ENCODE peak calls at places on chromosomes 6 and 20, in five cellular contexts. L is fibroblast of mammary gland, C is pancreas, R is suprapubic skin, D is bronchial epithelial cell. A is an unnamed sample.

GRCh38 chr6:148738939-148739821 is 7.7 kb upstream of the UST start:
- DNase-seq in L (no peak), C (no peak), R (no peak), D (no peak), A (peak)

GRCh38 chr6:134287863-134288537 is 29.9 kb downstream of the SGK1 start:
- DNase-seq in L (peak), C (no peak), R (no peak), D (peak), A (peak)

GRCh38 chr6:43644940-43645612 is at the start of gene RSPH9:
- DNase-seq in L (peak), C (peak), R (peak), D (peak), A (peak)

GRCh38 chr6:143400258-143401059 is 50.0 kb downstream of the ADAT2 start:
- DNase-seq in L (no peak), C (no peak), R (no peak), D (peak), A (peak)

GRCh38 chr6:52361347-52361944 is 505 bp upstream of the PAQR8 start:
- DNase-seq in L (peak), C (no peak), R (peak), D (no peak), A (peak)

GRCh38 chr6:55617272-55617671 is 38.3 kb upstream of the HMGCLL1 start:
- DNase-seq in L (peak), C (no peak), R (no peak), D (peak), A (peak)

GRCh38 chr6:133394630-133395029 is 153.5 kb downstream of the EYA4 start:
- DNase-seq in L (no peak), C (no peak), R (no peak), D (no peak), A (no peak)

GRCh38 chr6:145044606-145045275 is 690.6 kb downstream of the EPM2A start:
- DNase-seq in L (peak), C (no peak), R (no peak), D (peak), A (peak)

GRCh38 chr6:73640179-73640750 is 13.5 kb downstream of the SLC17A5 start:
- DNase-seq in L (no peak), C (no peak), R (no peak), D (no peak), A (no peak)

GRCh38 chr6:170522565-170523183 is 30.4 kb downstream of the PSMB1 start:
- DNase-seq in L (peak), C (no peak), R (no peak), D (peak), A (peak)

GRCh38 chr20:24160563-24161355 is 172.2 kb upstream of the GGTLC1 start:
- DNase-seq in L (peak), C (peak), R (no peak), D (peak), A (peak)

GRCh38 chr20:51359947-51360346 is 182.6 kb downstream of the NFATC2 start:
- DNase-seq in L (peak), C (no peak), R (no peak), D (no peak), A (no peak)

GRCh38 chr6:47071681-47072080 is 29.5 kb upstream of the ADGRF1 start:
- DNase-seq in L (no peak), C (no peak), R (no peak), D (no peak), A (no peak)
- H3K4me3 ChIP-seq in L (no peak), C (no peak), R (no peak), D (no peak), A (no peak)

DNA sequence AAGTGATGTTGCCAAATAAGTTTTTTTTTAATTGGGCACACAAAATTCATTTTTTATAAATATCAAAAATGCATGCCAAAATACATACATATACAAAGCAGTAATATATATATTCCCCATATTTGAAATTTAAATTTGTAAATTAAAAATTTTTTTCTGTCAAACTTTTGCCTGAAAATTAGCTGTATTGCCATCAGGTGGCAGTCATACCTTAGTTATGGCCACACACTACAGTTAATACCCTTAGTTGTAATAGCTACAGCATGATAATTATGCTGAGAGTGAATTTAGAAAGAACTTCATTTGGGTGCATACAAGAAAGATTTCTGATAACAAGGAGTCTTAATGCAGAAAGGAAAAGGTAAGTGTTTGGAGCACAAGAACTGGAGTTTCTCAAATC is 46.2 kb upstream of the SDHAF4 start:
- DNase-seq in L (peak), C (no peak), R (no peak), D (peak), A (peak)
- TF ChIP-seq CTCF in L (peak), C (no peak), R (no peak), D (no peak), A (peak)

GRCh38 chr20:62464080-62464770 is 11.6 kb downstream of the GATA5 start:
- DNase-seq in L (no peak), C (no peak), R (no peak), D (no peak), A (no peak)

GRCh38 chr20:62462976-62463592 is 12.7 kb downstream of the GATA5 start:
- DNase-seq in L (no peak), C (no peak), R (no peak), D (no peak), A (no peak)

GRCh38 chr20:62461157-62461556 is 14.6 kb downstream of the GATA5 start:
- DNase-seq in L (no peak), C (no peak), R (no peak), D (no peak), A (no peak)

GRCh38 chr20:62459488-62459887 is 16.3 kb downstream of the GATA5 start:
- DNase-seq in L (no peak), C (no peak), R (no peak), D (no peak), A (no peak)

DNA sequence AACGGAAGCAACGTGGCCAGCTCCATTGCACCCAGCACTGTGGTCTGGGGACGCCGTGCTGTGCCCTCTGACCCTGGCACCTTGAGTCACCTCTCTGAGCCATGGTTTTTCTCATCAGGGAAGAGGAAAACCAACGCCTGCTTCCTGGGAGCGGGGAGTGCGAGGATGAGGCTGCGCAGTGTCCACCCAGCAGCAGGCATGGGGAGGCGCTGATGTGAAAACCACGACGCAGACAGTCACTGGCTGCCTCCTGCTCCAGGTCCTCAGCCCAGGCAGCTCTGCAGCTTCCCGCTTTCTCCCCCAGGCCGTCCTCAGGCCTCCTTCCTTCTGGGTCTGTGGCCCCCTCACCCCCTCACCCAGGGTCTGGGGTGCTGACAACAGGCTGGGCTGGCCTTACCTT is 14.0 kb downstream of the GATA5 start:
- DNase-seq in L (no peak), C (no peak), R (no peak), D (no peak), A (no peak)
- H3K4me3 ChIP-seq in L (no peak), C (no peak), R (no peak), D (no peak), A (no peak)

DNA sequence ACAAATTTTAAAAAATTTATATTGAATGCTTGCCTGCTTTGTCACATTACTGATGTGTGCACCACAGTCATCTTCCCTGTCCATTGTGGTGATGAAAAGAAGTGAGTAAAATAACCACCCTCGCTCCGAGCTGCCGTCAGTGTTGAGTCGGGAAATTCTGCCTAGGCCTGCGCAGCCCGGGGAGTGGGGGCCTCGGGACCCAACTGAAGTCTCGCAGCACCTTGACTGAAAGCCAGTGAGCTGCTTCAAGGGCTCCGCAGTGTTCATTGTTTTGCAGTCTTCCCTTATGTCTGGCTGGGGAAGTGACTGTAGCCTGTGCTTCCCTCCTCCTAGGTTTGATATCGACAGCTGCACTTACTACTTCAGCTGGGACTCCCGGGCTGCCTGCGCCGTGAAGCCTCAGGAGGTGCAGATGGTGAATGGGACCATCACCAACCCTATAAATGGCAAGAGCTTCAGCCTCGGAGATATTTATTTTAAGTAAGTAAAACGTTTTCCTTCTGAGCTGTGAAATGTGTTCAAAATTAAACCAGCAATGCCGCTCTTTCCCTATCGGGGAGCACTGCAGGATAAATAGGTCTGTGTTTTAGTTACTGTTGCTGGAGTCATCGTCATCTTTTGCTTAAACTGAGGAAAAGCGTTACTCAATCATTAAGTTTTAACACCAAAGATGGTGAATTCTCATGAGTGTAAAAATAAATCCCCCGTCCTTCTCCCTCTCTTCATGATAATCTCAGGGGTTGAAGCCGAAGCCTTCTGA is 32.7 kb upstream of the SLC22A1 start:
- DNase-seq in L (no peak), C (no peak), R (no peak), D (no peak), A (no peak)
- TF ChIP-seq CTCF in L (no peak), C (no peak), R (no peak), D (no peak), A (no peak)

DNA sequence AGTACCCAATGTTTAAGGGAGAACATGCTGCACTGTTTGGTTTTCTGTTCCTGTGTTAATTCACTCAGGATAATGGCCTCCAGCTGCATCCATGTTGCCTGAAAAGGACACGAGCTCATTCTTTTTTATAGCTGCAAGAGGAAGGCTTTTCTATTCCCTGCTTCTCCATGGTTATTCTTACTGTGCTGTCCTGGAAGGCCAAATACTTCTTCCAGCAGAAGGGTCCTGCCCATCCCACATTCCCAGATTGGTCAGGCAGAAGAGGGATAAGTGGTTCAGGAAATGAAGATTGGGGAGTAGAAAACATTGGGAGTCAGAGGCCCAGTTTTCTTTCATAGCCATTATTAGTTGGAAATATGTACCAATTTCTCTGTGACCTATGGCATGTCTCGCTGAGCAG is 122.4 kb downstream of the TCP11 start:
- DNase-seq in L (no peak), C (no peak), R (no peak), D (no peak), A (no peak)
- H3K4me3 ChIP-seq in L (no peak), C (no peak), R (peak), D (no peak), A (no peak)